ENCODE peak calls at places on chromosomes 6 and 20, in seven cellular contexts. X is heart right ventricle, D is lower lobe of right lung, P is neuronal stem cell, W is GM23248, V is endodermal cell, G is SJSA1. J is an unnamed sample. For H3K27me3 and H3K4me1, the result is how much of the 10 kb centered on the place peaks cover.

GRCh38 chr6:129331450-129332138 is 378.4 kb downstream of the ARHGAP18 start:
- DNase-seq in V (no peak), X (no peak), W (peak), D (no peak), P (no peak), G (no peak), J (no peak)

GRCh38 chr20:33408716-33409654 is 7.7 kb upstream of the CDK5RAP1 start:
- DNase-seq in P (no peak), G (no peak), W (no peak), V (no peak), D (no peak), X (no peak), J (no peak)

GRCh38 chr6:169201985-169202384 is 51.7 kb downstream of the THBS2 start:
- DNase-seq in W (no peak), G (no peak), P (no peak), D (no peak), V (no peak), X (no peak), J (no peak)

GRCh38 chr6:36563237-36563927 is 16.1 kb upstream of the STK38 start:
- DNase-seq in G (no peak), X (no peak), P (no peak), D (no peak), V (peak), W (peak), J (no peak)

GRCh38 chr6:82959385-82959941 is 106.2 kb downstream of the UBE3D start:
- DNase-seq in G (no peak), P (peak), V (peak), X (no peak), W (peak), D (no peak), J (no peak)

GRCh38 chr20:3239867-3240775 is 1.1 kb upstream of the SLC4A11 start:
- DNase-seq in W (peak), V (peak), G (no peak), D (no peak), X (no peak), P (no peak), J (no peak)

GRCh38 chr20:11719153-11719552 is 198.5 kb upstream of the BTBD3 start:
- DNase-seq in G (no peak), V (peak), X (no peak), D (no peak), W (no peak), P (no peak), J (no peak)

GRCh38 chr6:55902796-55903195 is 27.4 kb upstream of the BMP5 start:
- DNase-seq in G (peak), D (no peak), P (no peak), X (no peak), V (no peak), W (no peak), J (no peak)

GRCh38 chr20:49446808-49447207 is 35.7 kb downstream of the KCNB1 start:
- DNase-seq in W (peak), P (peak), G (no peak), X (peak), V (peak), D (peak), J (peak)

GRCh38 chr6:47478233-47479155 is 905 bp downstream of the CD2AP start:
- DNase-seq in X (no peak), G (no peak), V (peak), D (no peak), W (peak), P (no peak), J (no peak)

GRCh38 chr6:147841749-147842148 is 333.3 kb downstream of the SAMD5 start:
- DNase-seq in V (no peak), W (no peak), P (no peak), D (no peak), G (no peak), X (no peak), J (no peak)

GRCh38 chr20:43916073-43916874 is 1.6 kb downstream of the TOX2 start:
- DNase-seq in G (peak), W (peak), V (peak), D (no peak), X (no peak), P (no peak), J (no peak)

GRCh38 chr6:35557239-35557638 is 44.5 kb upstream of the TULP1 start:
- DNase-seq in X (peak), V (no peak), D (peak), P (no peak), G (no peak), W (no peak), J (no peak)

GRCh38 chr6:145508107-145508506 is 227.2 kb downstream of the EPM2A start:
- DNase-seq in V (peak), P (no peak), D (no peak), W (no peak), G (no peak), X (no peak), J (no peak)

GRCh38 chr6:19301980-19302379 is 535.2 kb upstream of the ID4 start:
- DNase-seq in P (no peak), X (no peak), D (no peak), V (no peak), G (no peak), W (peak), J (no peak)

GRCh38 chr20:53559816-53560215 is 33.8 kb downstream of the ZNF217 start:
- DNase-seq in P (no peak), G (no peak), X (no peak), V (no peak), W (peak), D (no peak), J (no peak)

GRCh38 chr6:42393339-42393738 is 58.4 kb downstream of the TRERF1 start:
- DNase-seq in P (no peak), D (no peak), X (no peak), G (no peak), W (no peak), V (no peak), J (no peak)

GRCh38 chr6:166512567-166512966 is 73.9 kb downstream of the RAMACL start:
- DNase-seq in G (no peak), D (no peak), W (no peak), X (no peak), V (no peak), P (no peak), J (no peak)

GRCh38 chr20:6707231-6707870 is 60.1 kb upstream of the BMP2 start:
- DNase-seq in X (no peak), W (peak), V (no peak), G (no peak), P (no peak), D (no peak), J (no peak)

GRCh38 chr6:37495199-37495913 is 4.3 kb downstream of the CCDC167 start:
- DNase-seq in G (no peak), V (no peak), X (no peak), P (no peak), W (no peak), D (no peak), J (no peak)

GRCh38 chr6:129031051-129031599 is 148.2 kb downstream of the LAMA2 start:
- DNase-seq in V (no peak), P (no peak), G (peak), D (no peak), X (no peak), W (peak), J (no peak)

GRCh38 chr20:11352041-11352440 is 565.7 kb upstream of the BTBD3 start:
- DNase-seq in V (no peak), P (peak), G (no peak), X (no peak), W (no peak), D (no peak), J (no peak)

GRCh38 chr6:30272032-30272431 is 54.7 kb upstream of the TRIM39 start:
- DNase-seq in D (no peak), W (no peak), G (no peak), P (no peak), X (no peak), V (no peak), J (no peak)

GRCh38 chr6:14635195-14635594 is 517.6 kb downstream of the CD83 start:
- DNase-seq in G (no peak), D (no peak), W (no peak), P (no peak), V (no peak), X (no peak), J (no peak)

GRCh38 chr20:19757973-19758887 is at the start of gene RIN2:
- DNase-seq in G (peak), W (peak), P (peak), X (peak), V (peak), D (peak), J (peak)

GRCh38 chr20:2798814-2799213 is 1.6 kb downstream of the CPXM1 start:
- DNase-seq in P (no peak), V (peak), G (no peak), D (no peak), X (no peak), W (peak), J (no peak)

GRCh38 chr6:127972815-127973214 is 72.0 kb upstream of the THEMIS start:
- DNase-seq in G (no peak), P (no peak), W (no peak), V (no peak), D (no peak), X (no peak), J (no peak)

GRCh38 chr6:131948221-131948661 is 2.9 kb downstream of the CCN2 start:
- DNase-seq in X (no peak), V (no peak), P (no peak), W (peak), D (no peak), G (no peak), J (no peak)

GRCh38 chr20:15178581-15178980 is 841.2 kb upstream of the FLRT3 start:
- DNase-seq in P (no peak), G (no peak), X (no peak), D (no peak), W (no peak), V (no peak), J (no peak)

GRCh38 chr20:40705413-40705812 is 16.4 kb upstream of the MAFB start:
- DNase-seq in W (no peak), G (no peak), D (no peak), P (no peak), V (no peak), X (no peak), J (no peak)

GRCh38 chr6:82362868-82363267 is 749 bp upstream of the TPBG start:
- DNase-seq in P (peak), X (peak), V (peak), D (no peak), W (peak), G (peak), J (no peak)

GRCh38 chr20:62734336-62734735 is 25.7 kb downstream of the NTSR1 start:
- DNase-seq in W (no peak), G (no peak), V (no peak), X (no peak), P (no peak), D (no peak), J (no peak)

GRCh38 chr20:62736026-62736406 is 27.4 kb downstream of the NTSR1 start:
- DNase-seq in X (no peak), P (no peak), G (no peak), D (peak), W (no peak), V (no peak), J (no peak)

GRCh38 chr20:62735331-62735821 is 26.7 kb downstream of the NTSR1 start:
- DNase-seq in D (peak), G (no peak), V (no peak), P (no peak), W (peak), X (no peak), J (no peak)

GRCh38 chr20:62733891-62734290 is 25.3 kb downstream of the NTSR1 start:
- DNase-seq in W (no peak), X (no peak), P (no peak), D (peak), G (no peak), V (no peak), J (no peak)

GRCh38 chr20:62734881-62735280 is 26.2 kb downstream of the NTSR1 start:
- DNase-seq in X (no peak), P (no peak), D (peak), W (no peak), V (no peak), G (no peak), J (no peak)
- H3K27me3 ChIP-seq in X (under half), P (under half), D (under half), W (under half), V (under half), G (half or more), J (under half)

GRCh38 chr20:61115627-61116026 is 136.4 kb upstream of the CDH4 start:
- DNase-seq in G (no peak), X (no peak), V (no peak), W (no peak), D (no peak), P (no peak), J (no peak)

GRCh38 chr20:61117725-61118124 is 134.3 kb upstream of the CDH4 start:
- DNase-seq in X (no peak), P (no peak), V (no peak), D (no peak), W (peak), G (peak), J (no peak)

GRCh38 chr20:61120595-61121515 is 131.2 kb upstream of the CDH4 start:
- DNase-seq in X (peak), G (peak), P (peak), V (peak), D (no peak), W (peak), J (no peak)

GRCh38 chr20:61119263-61119662 is 132.8 kb upstream of the CDH4 start:
- DNase-seq in W (no peak), P (no peak), G (no peak), X (no peak), D (no peak), V (no peak), J (no peak)

DNA sequence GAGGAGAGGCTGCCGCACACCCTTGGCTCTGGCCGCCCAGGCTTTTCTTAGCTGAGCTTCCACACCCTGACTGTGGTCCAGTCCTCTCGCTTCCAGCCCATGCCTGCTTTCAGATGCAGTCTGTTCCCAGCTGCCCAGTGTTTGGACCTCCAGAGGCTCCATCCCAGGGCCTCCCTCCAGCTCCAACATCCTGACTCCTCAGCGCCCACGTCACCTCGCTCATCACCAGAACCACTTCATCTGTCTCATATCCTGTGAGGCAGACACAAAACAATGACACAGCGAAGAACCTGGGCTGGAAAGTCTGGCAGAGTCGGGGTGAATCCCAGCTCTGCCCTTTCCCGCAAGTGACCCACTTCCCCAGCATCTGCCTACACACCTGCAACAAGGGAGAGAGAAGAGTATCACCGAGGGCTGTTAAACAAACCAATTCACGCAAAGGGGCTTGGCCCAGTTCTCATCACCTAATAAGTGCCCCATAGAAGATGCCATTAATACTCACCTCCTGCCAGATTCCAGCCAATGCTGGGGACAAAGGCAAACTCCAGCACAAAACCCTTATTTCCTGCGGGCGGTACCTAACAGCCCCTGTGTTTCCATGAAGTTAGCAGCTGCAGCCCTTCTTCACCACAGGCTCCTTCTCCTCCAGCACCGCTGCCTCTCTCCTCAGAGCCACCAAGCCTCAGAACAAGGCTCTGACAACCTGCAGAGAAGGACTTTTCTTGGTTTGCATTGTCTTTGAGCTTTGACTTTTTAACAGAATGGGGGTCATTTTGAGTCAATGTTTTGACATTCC is 133.4 kb upstream of the CDH4 start:
- DNase-seq in D (no peak), V (no peak), G (peak), X (no peak), P (no peak), W (peak), J (no peak)
- H3K4me1 ChIP-seq in D (under half), V (under half), G (under half), X (under half), P (under half), W (under half), J (under half)

GRCh38 chr6:69954733-69955132 is 88.4 kb downstream of the COL19A1 start:
- DNase-seq in W (no peak), G (no peak), D (no peak), P (no peak), V (no peak), X (no peak), J (no peak)
- H3K27me3 ChIP-seq in W (under half), G (under half), D (under half), P (under half), V (under half), X (under half), J (under half)

DNA sequence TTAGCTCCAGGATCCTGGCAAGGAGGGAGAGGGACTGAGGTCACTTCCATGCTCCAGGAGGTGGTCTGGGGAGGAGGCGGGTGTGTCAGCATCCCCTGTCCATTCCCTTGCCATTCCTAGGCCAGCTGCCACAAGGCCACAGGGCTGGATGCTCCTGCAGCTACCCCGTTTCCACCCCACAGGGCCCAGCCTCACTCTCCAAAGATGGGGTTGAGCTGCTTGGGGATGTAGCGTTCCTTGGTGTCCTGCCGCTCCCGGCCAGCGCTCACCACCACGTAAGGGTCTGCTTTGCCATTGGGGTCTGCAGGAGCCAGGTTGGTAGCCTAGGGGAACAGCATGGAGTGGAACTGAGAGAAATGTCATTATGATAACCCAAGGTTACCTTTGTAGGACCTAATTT is 23.0 kb downstream of the ERGIC3 start:
- DNase-seq in D (no peak), P (no peak), W (no peak), G (no peak), X (no peak), V (no peak), J (no peak)
- H3K4me1 ChIP-seq in D (under half), P (under half), W (under half), G (under half), X (under half), V (under half), J (under half)

GRCh38 chr6:28776269-28777146 is 147.3 kb downstream of the TRIM27 start:
- DNase-seq in V (peak), D (no peak), G (peak), P (no peak), X (no peak), W (no peak), J (no peak)

GRCh38 chr6:28777147-28777461 is 146.7 kb downstream of the TRIM27 start:
- DNase-seq in V (no peak), W (no peak), P (no peak), D (no peak), G (peak), X (no peak), J (no peak)

GRCh38 chr6:28785962-28786679 is 137.7 kb downstream of the TRIM27 start:
- DNase-seq in D (no peak), X (no peak), G (no peak), W (no peak), V (peak), P (no peak), J (no peak)

DNA sequence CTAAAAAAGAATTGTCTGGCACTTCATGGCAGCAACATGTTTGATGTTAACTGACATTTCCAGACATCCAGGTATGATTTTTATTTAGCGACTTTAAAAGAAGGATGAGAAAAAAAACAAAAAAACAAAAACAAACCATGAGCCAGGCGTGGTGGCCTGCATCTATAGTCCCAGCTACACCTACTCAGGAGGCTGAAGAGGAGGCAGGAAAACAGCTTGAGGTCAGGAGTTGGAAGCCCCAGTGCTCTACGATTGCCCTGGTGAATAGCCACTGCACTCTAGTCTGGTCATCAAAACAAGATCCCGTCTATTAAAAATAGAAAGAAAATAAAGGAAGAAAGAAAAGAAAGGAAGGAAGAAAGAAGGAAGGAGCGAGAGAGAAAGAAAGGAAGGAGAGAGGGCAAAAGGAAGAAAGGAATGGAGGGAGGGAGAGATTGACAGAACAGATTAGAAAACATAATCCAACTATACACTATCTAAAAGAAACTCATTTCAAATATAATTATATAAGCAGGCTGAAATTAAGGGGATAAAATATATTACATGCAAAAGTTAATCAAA is 141.6 kb downstream of the TRIM27 start:
- DNase-seq in V (peak), G (no peak), D (no peak), W (no peak), P (no peak), X (no peak), J (no peak)
- H3K27me3 ChIP-seq in V (half or more), G (half or more), D (half or more), W (half or more), P (half or more), X (half or more), J (under half)

GRCh38 chr20:45863543-45864470 is 6.4 kb downstream of the ZSWIM3 start:
- DNase-seq in G (no peak), P (no peak), X (no peak), W (no peak), V (no peak), D (no peak), J (no peak)

GRCh38 chr20:45867811-45868176 is 10.4 kb downstream of the ZSWIM3 start:
- DNase-seq in V (no peak), G (no peak), W (peak), P (no peak), D (no peak), X (no peak), J (no peak)

GRCh38 chr20:45872626-45873025 is 8.4 kb upstream of the ZSWIM1 start:
- DNase-seq in X (no peak), D (no peak), W (no peak), P (no peak), G (no peak), V (no peak), J (no peak)

GRCh38 chr20:45866454-45866853 is 9.0 kb downstream of the ZSWIM3 start:
- DNase-seq in D (no peak), W (no peak), V (no peak), G (no peak), X (no peak), P (no peak), J (no peak)

DNA sequence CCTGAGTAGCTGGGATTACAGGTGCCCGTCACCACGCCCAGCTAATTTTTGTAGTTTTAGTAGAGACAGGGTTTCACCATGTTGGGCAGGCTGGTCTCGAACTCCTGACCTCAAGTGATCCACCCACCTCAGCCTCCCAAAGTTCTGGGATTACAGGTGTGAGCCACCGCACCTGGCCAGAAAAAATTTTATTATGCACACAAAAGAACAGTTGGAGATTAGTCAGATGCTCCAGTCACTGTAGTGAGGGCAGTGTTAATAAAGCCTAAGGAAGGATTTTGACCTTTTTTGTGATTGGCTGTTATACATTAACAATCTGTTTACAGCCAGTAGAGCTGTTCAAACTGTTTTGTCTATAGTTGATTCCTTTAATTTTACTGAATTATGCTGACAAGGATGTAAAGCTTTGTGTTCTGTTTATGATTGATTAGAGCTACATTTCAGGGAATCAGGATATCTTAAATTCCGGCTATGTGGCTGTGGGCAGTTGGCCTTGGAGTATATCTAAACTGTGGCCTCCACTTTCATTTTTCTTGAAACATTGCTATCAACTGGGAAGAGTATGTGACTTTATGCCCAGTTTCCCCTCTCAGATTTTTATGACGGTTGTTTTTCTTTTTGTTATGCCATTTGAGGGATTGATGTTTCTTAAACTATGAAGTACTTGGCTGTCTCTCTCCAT is 9.9 kb downstream of the ZSWIM3 start:
- DNase-seq in W (no peak), V (no peak), P (no peak), X (no peak), D (no peak), G (no peak), J (no peak)
- H3K4me1 ChIP-seq in W (under half), V (under half), P (under half), X (under half), D (under half), G (under half), J (under half)

J was measured in right atrium auricular region.